ENCODE peak calls at places on chromosomes 6 and 20, in five cellular contexts. U is erythroblast; R is stimulated activated CD8-positive, alpha-beta memory T cell treated with anti-CD3 and anti-CD28 coated beads, Interleukin-7, amount 100 ng/mL, for 48 hours; Z is upper lobe of left lung; V is fibroblast of pulmonary artery. B is an unnamed sample.

GRCh38 chr6:141169419-141169818 is 963.3 kb upstream of the GJE1 start:
- DNase-seq in U (no peak), R (no peak), Z (no peak), V (peak; percentile 61), B (no peak)

GRCh38 chr20:47681977-47682812 is 103.1 kb downstream of the SULF2 start:
- DNase-seq in U (no peak), R (no peak), Z (peak; percentile 45), V (peak; percentile 88), B (no peak)

GRCh38 chr20:18773566-18773965 is 40.0 kb upstream of the SCP2D1 start:
- DNase-seq in U (no peak), R (no peak), Z (no peak), V (no peak), B (no peak)

GRCh38 chr6:139452176-139452876 is 77.9 kb upstream of the CITED2 start:
- DNase-seq in U (no peak), R (no peak), Z (no peak), V (peak; percentile 95), B (no peak)

GRCh38 chr20:32140603-32141002 is 31.1 kb downstream of the TM9SF4 start:
- DNase-seq in U (no peak), R (no peak), Z (no peak), V (no peak), B (no peak)

GRCh38 chr6:34560366-34561226 is 4.5 kb upstream of the SPDEF start:
- DNase-seq in U (peak; percentile 80), R (no peak), Z (peak; percentile 72), V (peak; percentile 35), B (no peak)

GRCh38 chr6:14499804-14500203 is 382.2 kb downstream of the CD83 start:
- DNase-seq in U (no peak), R (no peak), Z (no peak), V (peak; percentile 78), B (no peak)

GRCh38 chr6:158410784-158411183 is 98.5 kb downstream of the TULP4 start:
- DNase-seq in U (no peak), R (no peak), Z (no peak), V (peak; percentile 39), B (no peak)

GRCh38 chr6:29759457-29759856 is 36.2 kb downstream of the HLA-F start:
- DNase-seq in U (no peak), R (no peak), Z (no peak), V (no peak), B (no peak)

GRCh38 chr6:141359953-141360352 is 772.8 kb upstream of the GJE1 start:
- DNase-seq in U (no peak), R (no peak), Z (no peak), V (peak; percentile 83), B (no peak)

GRCh38 chr6:129748901-129749748 is 39.1 kb upstream of the ARHGAP18 start:
- DNase-seq in U (peak; percentile 50), R (no peak), Z (no peak), V (peak; percentile 42), B (no peak)

GRCh38 chr20:44433751-44434538 is 41.7 kb upstream of the TTPAL start:
- DNase-seq in U (no peak), R (no peak), Z (no peak), V (no peak), B (no peak)

GRCh38 chr6:170043881-170044790 is 246.7 kb downstream of the DLL1 start:
- DNase-seq in U (no peak), R (no peak), Z (no peak), V (no peak), B (no peak)

GRCh38 chr6:11272491-11273192 is 40.2 kb upstream of the NEDD9 start:
- DNase-seq in U (no peak), R (no peak), Z (no peak), V (no peak), B (no peak)

GRCh38 chr20:63284544-63284949 is 8.4 kb upstream of the COL20A1 start:
- DNase-seq in U (no peak), R (no peak), Z (no peak), V (no peak), B (no peak)

GRCh38 chr6:12490904-12491571 is 200.9 kb downstream of the EDN1 start:
- DNase-seq in U (no peak), R (peak; percentile 26), Z (no peak), V (peak; percentile 94), B (no peak)

GRCh38 chr20:58692579-58693225 is at the start of gene NPEPL1:
- DNase-seq in U (peak; percentile 89), R (peak; percentile 29), Z (peak; percentile 81), V (peak; percentile 72), B (no peak)

GRCh38 chr6:156658596-156659316 is 118.4 kb upstream of the ARID1B start:
- DNase-seq in U (no peak), R (no peak), Z (no peak), V (peak; percentile 16), B (no peak)

GRCh38 chr6:46501136-46502089 is 10.2 kb upstream of the RCAN2 start:
- DNase-seq in U (no peak), R (no peak), Z (no peak), V (no peak), B (no peak)

GRCh38 chr6:136945626-136946235 is 23.6 kb downstream of the SLC35D3 start:
- DNase-seq in U (no peak), R (no peak), Z (no peak), V (no peak), B (no peak)

GRCh38 chr6:21240709-21241108 is 352.8 kb upstream of the SOX4 start:
- DNase-seq in U (no peak), R (no peak), Z (no peak), V (peak; percentile 79), B (no peak)

GRCh38 chr20:10863337-10864060 is 189.7 kb upstream of the JAG1 start:
- DNase-seq in U (no peak), R (no peak), Z (no peak), V (peak; percentile 91), B (no peak)

GRCh38 chr20:37552415-37552814 is 24.7 kb upstream of the BLCAP start:
- DNase-seq in U (no peak), R (no peak), Z (no peak), V (peak; percentile 8), B (no peak)

GRCh38 chr20:22836211-22836610 is 198.9 kb upstream of the SSTR4 start:
- DNase-seq in U (no peak), R (no peak), Z (no peak), V (peak; percentile 35), B (no peak)

B was measured in tibial nerve.